ENCODE peak calls at places on chromosomes 1 and 21, in seven cellular contexts. I is BJ, B is cardiac fibroblast, O is lower leg skin, D is MM.1S, C is GM23338, Q is fibroblast of lung. V is an unnamed sample.

GRCh38 chr1:64663654-64664053 is 81.2 kb upstream of the RAVER2 start:
- DNase-seq in I (no peak), B (peak; percentile 7), O (no peak), D (peak; percentile 20), C (peak; percentile 55), Q (no peak), V (no peak)

GRCh38 chr21:35048183-35048601 is 910 bp downstream of the RUNX1 start:
- DNase-seq in I (no peak), B (no peak), O (no peak), D (peak; percentile 66), C (no peak), Q (no peak), V (no peak)

GRCh38 chr1:217456261-217456660 is 174.6 kb downstream of the GPATCH2 start:
- DNase-seq in I (no peak), B (no peak), O (no peak), D (no peak), C (no peak), Q (no peak), V (no peak)

GRCh38 chr1:16119504-16119903 is 36.4 kb downstream of the EPHA2 start:
- DNase-seq in I (no peak), B (no peak), O (no peak), D (no peak), C (no peak), Q (no peak), V (no peak)

GRCh38 chr1:93222987-93223675 is 42.6 kb downstream of the CCDC18 start:
- DNase-seq in I (no peak), B (no peak), O (no peak), D (no peak), C (no peak), Q (no peak), V (no peak)

GRCh38 chr1:93667642-93668041 is 14.0 kb downstream of the BCAR3 start:
- DNase-seq in I (no peak), B (no peak), O (no peak), D (no peak), C (no peak), Q (no peak), V (no peak)

GRCh38 chr21:44299458-44300261 is at the start of gene PFKL:
- DNase-seq in I (no peak), B (peak; percentile 66), O (peak; percentile 93), D (peak; percentile 98), C (peak; percentile 72), Q (peak; percentile 54), V (peak; percentile 48)

GRCh38 chr1:215198021-215198420 is 115.5 kb downstream of the KCNK2 start:
- DNase-seq in I (no peak), B (no peak), O (no peak), D (no peak), C (no peak), Q (no peak), V (no peak)

GRCh38 chr1:219772265-219773036 is 155.9 kb downstream of the SLC30A10 start:
- DNase-seq in I (no peak), B (no peak), O (no peak), D (no peak), C (no peak), Q (no peak), V (no peak)

GRCh38 chr1:29470087-29470787 is 233.9 kb downstream of the PTPRU start:
- DNase-seq in I (no peak), B (no peak), O (peak; percentile 65), D (no peak), C (no peak), Q (no peak), V (no peak)

GRCh38 chr21:16587671-16588379 is 858.0 kb downstream of the USP25 start:
- DNase-seq in I (peak; percentile 31), B (peak; percentile 83), O (no peak), D (no peak), C (peak; percentile 20), Q (peak; percentile 94), V (peak; percentile 90)

GRCh38 chr1:42765271-42765670 is 1.6 kb downstream of the P3H1 start:
- DNase-seq in I (no peak), B (peak; percentile 32), O (no peak), D (no peak), C (no peak), Q (no peak), V (peak; percentile 38)

GRCh38 chr1:23719162-23719820 is 24.0 kb upstream of the ELOA start:
- DNase-seq in I (no peak), B (peak; percentile 39), O (no peak), D (no peak), C (no peak), Q (peak; percentile 60), V (no peak)

GRCh38 chr1:162349635-162350330 is 26.9 kb downstream of the SPATA46 start:
- DNase-seq in I (peak; percentile 86), B (peak; percentile 88), O (no peak), D (no peak), C (no peak), Q (peak; percentile 17), V (peak; percentile 78)

GRCh38 chr1:170856455-170856854 is 78.9 kb upstream of the MROH9 start:
- DNase-seq in I (no peak), B (peak; percentile 16), O (no peak), D (no peak), C (no peak), Q (no peak), V (peak; percentile 19)

GRCh38 chr1:233815865-233816264 is 88.6 kb upstream of the SLC35F3 start:
- DNase-seq in I (no peak), B (no peak), O (no peak), D (no peak), C (no peak), Q (no peak), V (no peak)

GRCh38 chr1:36163426-36163825 is 7.5 kb downstream of the MAP7D1 start:
- DNase-seq in I (no peak), B (no peak), O (no peak), D (no peak), C (no peak), Q (no peak), V (no peak)

GRCh38 chr1:226337294-226337870 is 28.4 kb upstream of the LIN9 start:
- DNase-seq in I (no peak), B (no peak), O (no peak), D (no peak), C (no peak), Q (no peak), V (no peak)

GRCh38 chr1:184910005-184910404 is 64.3 kb downstream of the NIBAN1 start:
- DNase-seq in I (no peak), B (no peak), O (no peak), D (no peak), C (no peak), Q (no peak), V (no peak)

GRCh38 chr1:184905601-184906322 is 68.5 kb downstream of the NIBAN1 start:
- DNase-seq in I (no peak), B (no peak), O (no peak), D (no peak), C (no peak), Q (no peak), V (peak; percentile 14)

GRCh38 chr1:184910596-184910995 is 63.7 kb downstream of the NIBAN1 start:
- DNase-seq in I (no peak), B (peak; percentile 88), O (peak; percentile 93), D (no peak), C (no peak), Q (peak; percentile 76), V (peak; percentile 95)

GRCh38 chr1:184903111-184903692 is 71.1 kb downstream of the NIBAN1 start:
- DNase-seq in I (no peak), B (no peak), O (no peak), D (no peak), C (no peak), Q (no peak), V (peak; percentile 24)

GRCh38 chr1:184906771-184907170 is 67.5 kb downstream of the NIBAN1 start:
- DNase-seq in I (no peak), B (peak; percentile 32), O (no peak), D (no peak), C (no peak), Q (peak; percentile 23), V (peak; percentile 51)
- TF ChIP-seq CTCF in I (no peak), B (no peak), O (no peak), D (no peak), C (no peak), Q (no peak), V (no peak)

DNA sequence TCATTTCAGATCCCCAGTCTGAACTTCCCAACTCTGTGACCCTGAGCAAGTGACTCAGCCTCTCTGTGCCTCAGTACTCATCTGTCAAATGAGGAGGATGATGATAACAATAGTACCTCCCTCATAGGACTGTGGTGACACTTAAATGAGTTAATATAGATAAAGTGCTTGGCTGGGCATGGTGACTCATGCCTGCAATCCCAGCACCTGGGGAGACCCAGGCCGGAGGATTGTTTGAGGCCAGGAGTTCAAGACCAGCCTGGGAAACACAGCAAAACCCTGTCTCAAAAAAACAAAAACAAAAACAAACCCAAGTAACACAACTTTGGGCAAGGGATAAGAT is 4.8 kb upstream of the ECE1 start:
- DNase-seq in I (no peak), B (no peak), O (no peak), D (no peak), C (no peak), Q (no peak), V (peak; percentile 55)
- H3K4me3 ChIP-seq in I (no peak overlapping the region), B (no peak overlapping the region), O (no peak overlapping the region), D (peak overlapping the region; percentile 46), C (no peak overlapping the region), Q (no peak overlapping the region), V (no peak overlapping the region)

DNA sequence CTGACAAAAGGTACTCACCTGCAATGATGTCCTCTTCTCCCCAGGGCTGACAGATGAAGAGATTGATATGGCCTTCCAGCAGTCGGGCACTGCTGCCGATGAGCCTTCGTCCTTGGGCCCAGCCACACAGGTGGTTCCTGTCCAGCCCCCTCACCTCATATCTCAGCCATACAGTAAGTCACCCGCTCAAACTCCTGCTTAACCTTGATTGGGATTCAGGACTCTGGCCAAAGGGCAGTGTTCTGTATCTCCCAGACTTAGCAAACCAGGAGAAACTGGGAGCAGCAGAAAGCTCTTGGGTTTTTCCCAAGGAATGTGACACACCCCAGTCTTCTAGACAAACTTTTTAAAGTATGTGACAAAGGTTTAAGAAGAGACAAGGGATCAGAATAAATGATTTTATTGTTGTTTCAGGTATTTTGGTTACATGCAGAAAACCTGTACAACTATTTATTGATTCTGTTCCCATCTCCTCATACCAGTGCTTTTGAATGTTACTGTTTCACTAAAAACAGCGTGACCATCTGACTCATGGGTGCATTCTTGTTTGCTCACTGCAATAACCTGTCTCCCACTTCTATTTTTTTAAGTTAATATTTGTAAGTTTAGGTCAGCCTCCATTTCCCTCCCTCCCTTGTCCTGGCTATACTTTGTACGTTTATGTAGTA is 124.6 kb downstream of the PEX14 start:
- DNase-seq in I (peak; percentile 70), B (peak; percentile 44), O (no peak), D (no peak), C (no peak), Q (peak; percentile 70), V (peak; percentile 78)
- TF ChIP-seq CTCF in I (no peak), B (no peak), O (no peak), D (no peak), C (no peak), Q (no peak), V (no peak)

GRCh38 chr1:44740179-44740617 is 561 bp downstream of the KIF2C start:
- DNase-seq in I (no peak), B (no peak), O (no peak), D (peak; percentile 23), C (no peak), Q (no peak), V (no peak)
- H3K4me3 ChIP-seq in I (peak overlapping the region; percentile 64), B (peak overlapping the region; percentile 75), O (peak overlapping the region; percentile 29), D (peak overlapping the region; percentile 89), C (peak overlapping the region; percentile 97), Q (peak overlapping the region; percentile 88), V (peak overlapping the region; percentile 90)

DNA sequence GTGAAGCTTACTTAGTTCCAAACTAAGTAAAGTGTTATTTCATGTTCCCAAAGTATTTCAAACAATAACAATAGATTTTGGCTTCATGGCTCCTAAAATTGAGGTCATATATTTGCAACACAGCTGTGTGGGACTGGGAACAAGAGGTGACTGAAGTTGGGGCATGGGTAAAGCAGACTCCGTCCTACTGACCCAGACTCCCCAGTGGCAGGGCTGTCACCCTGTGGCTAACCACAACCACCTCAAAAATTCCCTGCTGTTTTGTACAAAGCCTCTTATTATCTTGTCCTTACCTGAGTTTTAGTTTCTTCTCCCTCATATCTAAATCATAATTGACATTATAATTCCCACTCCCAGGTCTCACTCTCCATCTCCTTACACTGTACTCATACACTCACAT is 117.6 kb downstream of the PTGER3 start:
- DNase-seq in I (no peak), B (no peak), O (no peak), D (peak; percentile 22), C (no peak), Q (no peak), V (no peak)
- TF ChIP-seq CTCF in I (no peak), B (no peak), O (no peak), D (no peak), C (no peak), Q (no peak), V (no peak)